ENCODE peak calls at places on chromosomes 11 and 22, in nine cellular contexts. One of them, this sample, is unnamed.

GRCh38 chr11:108788565-108789199 is 123.8 kb downstream of the DDX10 start:
- DNase-seq in SK-N-SH: no peak
- DNase-seq in OCI-LY7: peak
- DNase-seq in neural progenitor cell: peak
- DNase-seq in GM23338: peak
- DNase-seq in GM23248: peak
- DNase-seq in HCT116: peak
- DNase-seq in MM.1S: peak
- DNase-seq in PC-3: peak
- DNase-seq in this sample: peak

GRCh38 chr11:34318111-34319037 is 39.4 kb downstream of the ABTB2 start:
- DNase-seq in SK-N-SH: no peak
- DNase-seq in OCI-LY7: no peak
- DNase-seq in neural progenitor cell: no peak
- DNase-seq in GM23338: no peak
- DNase-seq in GM23248: peak
- DNase-seq in HCT116: no peak
- DNase-seq in MM.1S: no peak
- DNase-seq in PC-3: peak
- DNase-seq in this sample: peak

GRCh38 chr11:3926458-3927095 is 71.1 kb downstream of the STIM1 start:
- DNase-seq in SK-N-SH: no peak
- DNase-seq in OCI-LY7: no peak
- DNase-seq in neural progenitor cell: no peak
- DNase-seq in GM23338: no peak
- DNase-seq in GM23248: peak
- DNase-seq in HCT116: no peak
- DNase-seq in MM.1S: no peak
- DNase-seq in PC-3: no peak
- DNase-seq in this sample: no peak

GRCh38 chr22:32473388-32473952 is 1.1 kb upstream of the FBXO7 start:
- DNase-seq in SK-N-SH: peak
- DNase-seq in OCI-LY7: peak
- DNase-seq in neural progenitor cell: peak
- DNase-seq in GM23338: peak
- DNase-seq in GM23248: peak
- DNase-seq in HCT116: peak
- DNase-seq in MM.1S: peak
- DNase-seq in PC-3: peak
- DNase-seq in this sample: peak

GRCh38 chr11:59154585-59154984 is 11.9 kb downstream of the FAM111A start:
- DNase-seq in SK-N-SH: no peak
- DNase-seq in OCI-LY7: no peak
- DNase-seq in neural progenitor cell: no peak
- DNase-seq in GM23338: no peak
- DNase-seq in GM23248: no peak
- DNase-seq in HCT116: no peak
- DNase-seq in MM.1S: no peak
- DNase-seq in PC-3: peak
- DNase-seq in this sample: peak

GRCh38 chr22:26308467-26308866 is 120.6 kb upstream of the ASPHD2 start:
- DNase-seq in SK-N-SH: no peak
- DNase-seq in OCI-LY7: no peak
- DNase-seq in neural progenitor cell: no peak
- DNase-seq in GM23338: no peak
- DNase-seq in GM23248: no peak
- DNase-seq in HCT116: no peak
- DNase-seq in MM.1S: no peak
- DNase-seq in PC-3: no peak
- DNase-seq in this sample: no peak

GRCh38 chr22:17743661-17744411 is 30.4 kb downstream of the BID start:
- DNase-seq in SK-N-SH: no peak
- DNase-seq in OCI-LY7: no peak
- DNase-seq in neural progenitor cell: peak
- DNase-seq in GM23338: peak
- DNase-seq in GM23248: no peak
- DNase-seq in HCT116: no peak
- DNase-seq in MM.1S: no peak
- DNase-seq in PC-3: no peak
- DNase-seq in this sample: no peak

GRCh38 chr22:27597703-27598444 is 203.7 kb downstream of the MN1 start:
- DNase-seq in SK-N-SH: no peak
- DNase-seq in OCI-LY7: peak
- DNase-seq in neural progenitor cell: no peak
- DNase-seq in GM23338: no peak
- DNase-seq in GM23248: peak
- DNase-seq in HCT116: peak
- DNase-seq in MM.1S: no peak
- DNase-seq in PC-3: peak
- DNase-seq in this sample: no peak

GRCh38 chr11:19820100-19820499 is 107.5 kb downstream of the NAV2 start:
- DNase-seq in SK-N-SH: no peak
- DNase-seq in OCI-LY7: no peak
- DNase-seq in neural progenitor cell: no peak
- DNase-seq in GM23338: no peak
- DNase-seq in GM23248: peak
- DNase-seq in HCT116: no peak
- DNase-seq in MM.1S: no peak
- DNase-seq in PC-3: no peak
- DNase-seq in this sample: no peak

GRCh38 chr11:1502168-1502955 is 15.8 kb upstream of the MOB2 start:
- DNase-seq in SK-N-SH: no peak
- DNase-seq in OCI-LY7: no peak
- DNase-seq in neural progenitor cell: peak
- DNase-seq in GM23338: no peak
- DNase-seq in GM23248: no peak
- DNase-seq in HCT116: no peak
- DNase-seq in MM.1S: no peak
- DNase-seq in PC-3: no peak
- DNase-seq in this sample: no peak

DNA sequence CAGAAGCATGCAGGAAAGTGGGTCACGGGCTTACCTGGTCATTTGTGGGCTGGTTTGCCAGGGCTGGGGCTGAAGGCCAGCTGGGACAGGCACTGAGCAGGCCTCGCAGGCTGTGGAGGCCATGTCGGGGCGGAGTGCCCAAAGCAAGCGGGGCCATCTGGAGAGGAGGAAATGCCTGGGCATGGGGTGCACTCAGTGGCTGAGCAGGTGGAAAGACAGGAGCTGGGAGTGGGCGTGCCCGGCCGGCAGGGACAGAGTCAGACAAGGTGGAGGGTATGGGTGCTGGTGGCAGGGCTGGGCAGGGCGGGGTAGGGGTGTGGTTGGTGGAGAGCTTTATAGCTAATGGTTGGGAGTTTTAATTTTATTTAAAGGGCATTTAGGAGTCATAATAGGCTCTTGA is 27.4 kb downstream of the DAGLA start:
- DNase-seq in SK-N-SH: no peak
- DNase-seq in OCI-LY7: no peak
- DNase-seq in neural progenitor cell: no peak
- DNase-seq in GM23338: no peak
- DNase-seq in GM23248: no peak
- DNase-seq in HCT116: no peak
- DNase-seq in MM.1S: no peak
- DNase-seq in PC-3: peak
- DNase-seq in this sample: no peak
- TF ChIP-seq EZH2phosphoT487 in SK-N-SH: no peak
- TF ChIP-seq EZH2phosphoT487 in OCI-LY7: no peak
- TF ChIP-seq EZH2phosphoT487 in neural progenitor cell: no peak
- TF ChIP-seq EZH2phosphoT487 in GM23338: no peak
- TF ChIP-seq EZH2phosphoT487 in GM23248: no peak
- TF ChIP-seq EZH2phosphoT487 in HCT116: no peak
- TF ChIP-seq EZH2phosphoT487 in MM.1S: no peak
- TF ChIP-seq EZH2phosphoT487 in PC-3: no peak
- TF ChIP-seq EZH2phosphoT487 in this sample: no peak

DNA sequence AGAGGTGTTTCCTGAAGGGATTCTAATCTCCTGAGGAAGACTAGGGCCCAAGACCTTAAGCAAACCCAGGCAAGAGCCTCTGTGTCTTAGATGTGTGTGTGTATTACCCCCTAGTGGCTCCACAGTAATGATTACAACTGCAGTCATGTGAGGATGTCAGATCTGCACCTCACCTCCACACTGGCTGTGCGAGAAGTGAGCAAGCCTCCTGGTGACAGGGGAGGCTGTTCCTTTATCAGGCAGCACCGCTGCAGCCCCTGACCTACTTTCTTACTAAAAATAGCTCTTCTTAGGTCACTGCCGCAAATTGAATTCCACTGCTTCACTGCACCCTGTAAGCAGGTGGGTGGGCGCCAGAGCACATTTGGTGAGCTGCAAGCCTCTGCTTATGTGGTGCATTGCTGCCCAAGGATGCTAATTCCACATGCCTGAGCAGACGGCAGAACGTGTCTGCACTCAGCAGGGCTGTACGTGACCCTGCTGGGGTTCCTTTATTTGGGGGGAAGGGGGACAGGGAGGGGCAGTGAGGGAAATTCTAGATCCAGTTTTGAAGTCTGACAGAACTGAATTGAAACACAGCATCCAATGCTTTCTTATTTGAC is 112.4 kb downstream of the KCNC1 start:
- DNase-seq in SK-N-SH: no peak
- DNase-seq in OCI-LY7: peak
- DNase-seq in neural progenitor cell: peak
- DNase-seq in GM23338: peak
- DNase-seq in GM23248: peak
- DNase-seq in HCT116: no peak
- DNase-seq in MM.1S: no peak
- DNase-seq in PC-3: peak
- DNase-seq in this sample: peak
- H3K27ac ChIP-seq in SK-N-SH: no peak
- H3K27ac ChIP-seq in OCI-LY7: no peak
- H3K27ac ChIP-seq in neural progenitor cell: no peak
- H3K27ac ChIP-seq in GM23338: no peak
- H3K27ac ChIP-seq in GM23248: no peak
- H3K27ac ChIP-seq in HCT116: no peak
- H3K27ac ChIP-seq in MM.1S: no peak
- H3K27ac ChIP-seq in PC-3: peak
- H3K27ac ChIP-seq in this sample: no peak

GRCh38 chr11:46363031-46363407 is 15.8 kb downstream of the DGKZ start:
- DNase-seq in SK-N-SH: peak
- DNase-seq in OCI-LY7: no peak
- DNase-seq in neural progenitor cell: no peak
- DNase-seq in GM23338: no peak
- DNase-seq in GM23248: peak
- DNase-seq in HCT116: no peak
- DNase-seq in MM.1S: no peak
- DNase-seq in PC-3: peak
- DNase-seq in this sample: no peak
- TF ChIP-seq EZH2phosphoT487 in SK-N-SH: no peak
- TF ChIP-seq EZH2phosphoT487 in OCI-LY7: no peak
- TF ChIP-seq EZH2phosphoT487 in neural progenitor cell: no peak
- TF ChIP-seq EZH2phosphoT487 in GM23338: no peak
- TF ChIP-seq EZH2phosphoT487 in GM23248: no peak
- TF ChIP-seq EZH2phosphoT487 in HCT116: no peak
- TF ChIP-seq EZH2phosphoT487 in MM.1S: no peak
- TF ChIP-seq EZH2phosphoT487 in PC-3: no peak
- TF ChIP-seq EZH2phosphoT487 in this sample: no peak

GRCh38 chr11:69283446-69283845 is 10.5 kb upstream of the MYEOV start:
- DNase-seq in SK-N-SH: no peak
- DNase-seq in OCI-LY7: no peak
- DNase-seq in neural progenitor cell: no peak
- DNase-seq in GM23338: no peak
- DNase-seq in GM23248: no peak
- DNase-seq in HCT116: no peak
- DNase-seq in MM.1S: no peak
- DNase-seq in PC-3: no peak
- DNase-seq in this sample: no peak

GRCh38 chr11:69278091-69278867 is 15.7 kb upstream of the MYEOV start:
- DNase-seq in SK-N-SH: no peak
- DNase-seq in OCI-LY7: no peak
- DNase-seq in neural progenitor cell: no peak
- DNase-seq in GM23338: no peak
- DNase-seq in GM23248: no peak
- DNase-seq in HCT116: no peak
- DNase-seq in MM.1S: no peak
- DNase-seq in PC-3: peak
- DNase-seq in this sample: peak

GRCh38 chr11:69284081-69284511 is 9.9 kb upstream of the MYEOV start:
- DNase-seq in SK-N-SH: no peak
- DNase-seq in OCI-LY7: no peak
- DNase-seq in neural progenitor cell: no peak
- DNase-seq in GM23338: no peak
- DNase-seq in GM23248: no peak
- DNase-seq in HCT116: no peak
- DNase-seq in MM.1S: no peak
- DNase-seq in PC-3: no peak
- DNase-seq in this sample: no peak

GRCh38 chr11:69280451-69280850 is 13.5 kb upstream of the MYEOV start:
- DNase-seq in SK-N-SH: no peak
- DNase-seq in OCI-LY7: no peak
- DNase-seq in neural progenitor cell: no peak
- DNase-seq in GM23338: no peak
- DNase-seq in GM23248: peak
- DNase-seq in HCT116: no peak
- DNase-seq in MM.1S: no peak
- DNase-seq in PC-3: peak
- DNase-seq in this sample: no peak

DNA sequence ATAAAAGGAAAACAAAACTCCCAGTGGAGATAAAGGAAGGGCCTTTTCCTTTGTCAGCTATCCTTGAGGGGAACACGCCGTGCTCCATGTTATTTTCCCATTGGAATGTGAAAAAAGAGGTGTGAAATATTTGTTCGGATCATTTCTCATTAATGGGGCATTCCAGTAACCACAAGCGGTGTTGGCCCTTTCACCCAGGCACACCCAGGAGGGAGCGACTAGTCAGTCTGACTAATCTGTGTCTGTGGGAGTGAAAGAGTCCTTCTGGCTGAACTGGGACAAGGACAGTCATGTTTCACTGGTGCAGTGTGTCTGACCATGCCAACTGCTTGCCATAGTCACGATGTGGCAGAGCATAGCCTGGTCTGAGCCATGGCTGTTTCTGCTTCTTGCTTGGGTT is 13.0 kb upstream of the MYEOV start:
- DNase-seq in SK-N-SH: no peak
- DNase-seq in OCI-LY7: no peak
- DNase-seq in neural progenitor cell: no peak
- DNase-seq in GM23338: no peak
- DNase-seq in GM23248: peak
- DNase-seq in HCT116: peak
- DNase-seq in MM.1S: no peak
- DNase-seq in PC-3: peak
- DNase-seq in this sample: peak
- H3K27ac ChIP-seq in SK-N-SH: no peak
- H3K27ac ChIP-seq in OCI-LY7: no peak
- H3K27ac ChIP-seq in neural progenitor cell: no peak
- H3K27ac ChIP-seq in GM23338: no peak
- H3K27ac ChIP-seq in GM23248: peak
- H3K27ac ChIP-seq in HCT116: peak
- H3K27ac ChIP-seq in MM.1S: no peak
- H3K27ac ChIP-seq in PC-3: peak
- H3K27ac ChIP-seq in this sample: peak